ENCODE peak calls at places on chromosomes 2 and 18, in ten cellular contexts. One of them, this sample, is unnamed.

GRCh38 chr2:198097628-198098027 is 293.2 kb downstream of the PLCL1 start:
- DNase-seq in cardiac fibroblast: no peak
- DNase-seq in CD8-positive, alpha-beta memory T cell: no peak
- DNase-seq in effector memory CD4-positive, alpha-beta T cell: no peak
- DNase-seq in ELF-1: no peak
- DNase-seq in brain microvascular endothelial cell: no peak
- DNase-seq in dermis blood vessel endothelial cell: no peak
- DNase-seq in GM04504: no peak
- DNase-seq in NCI-H1105: no peak
- DNase-seq in CD8-positive, alpha-beta T cell: no peak
- DNase-seq in this sample: no peak

GRCh38 chr2:20382965-20383800 is 32.5 kb upstream of the PUM2 start:
- DNase-seq in cardiac fibroblast: peak
- DNase-seq in CD8-positive, alpha-beta memory T cell: no peak
- DNase-seq in effector memory CD4-positive, alpha-beta T cell: no peak
- DNase-seq in ELF-1: no peak
- DNase-seq in brain microvascular endothelial cell: peak
- DNase-seq in dermis blood vessel endothelial cell: no peak
- DNase-seq in GM04504: peak
- DNase-seq in NCI-H1105: no peak
- DNase-seq in CD8-positive, alpha-beta T cell: no peak
- DNase-seq in this sample: no peak

GRCh38 chr2:21006423-21007128 is 37.3 kb downstream of the APOB start:
- DNase-seq in cardiac fibroblast: no peak
- DNase-seq in CD8-positive, alpha-beta memory T cell: no peak
- DNase-seq in effector memory CD4-positive, alpha-beta T cell: no peak
- DNase-seq in ELF-1: no peak
- DNase-seq in brain microvascular endothelial cell: no peak
- DNase-seq in dermis blood vessel endothelial cell: no peak
- DNase-seq in GM04504: no peak
- DNase-seq in NCI-H1105: no peak
- DNase-seq in CD8-positive, alpha-beta T cell: no peak
- DNase-seq in this sample: no peak

GRCh38 chr2:225064362-225064761 is 22.1 kb upstream of the DOCK10 start:
- DNase-seq in cardiac fibroblast: no peak
- DNase-seq in CD8-positive, alpha-beta memory T cell: no peak
- DNase-seq in effector memory CD4-positive, alpha-beta T cell: no peak
- DNase-seq in ELF-1: no peak
- DNase-seq in brain microvascular endothelial cell: no peak
- DNase-seq in dermis blood vessel endothelial cell: no peak
- DNase-seq in GM04504: no peak
- DNase-seq in NCI-H1105: no peak
- DNase-seq in CD8-positive, alpha-beta T cell: no peak
- DNase-seq in this sample: no peak

GRCh38 chr2:212640428-212640827 is 101.8 kb upstream of the ERBB4 start:
- DNase-seq in cardiac fibroblast: no peak
- DNase-seq in CD8-positive, alpha-beta memory T cell: no peak
- DNase-seq in effector memory CD4-positive, alpha-beta T cell: no peak
- DNase-seq in ELF-1: no peak
- DNase-seq in brain microvascular endothelial cell: no peak
- DNase-seq in dermis blood vessel endothelial cell: no peak
- DNase-seq in GM04504: no peak
- DNase-seq in NCI-H1105: no peak
- DNase-seq in CD8-positive, alpha-beta T cell: no peak
- DNase-seq in this sample: no peak

GRCh38 chr2:10923965-10924364 is 12.2 kb downstream of the KCNF1 start:
- DNase-seq in cardiac fibroblast: no peak
- DNase-seq in CD8-positive, alpha-beta memory T cell: no peak
- DNase-seq in effector memory CD4-positive, alpha-beta T cell: no peak
- DNase-seq in ELF-1: no peak
- DNase-seq in brain microvascular endothelial cell: no peak
- DNase-seq in dermis blood vessel endothelial cell: no peak
- DNase-seq in GM04504: no peak
- DNase-seq in NCI-H1105: no peak
- DNase-seq in CD8-positive, alpha-beta T cell: no peak
- DNase-seq in this sample: no peak

GRCh38 chr2:20440001-20440560 is 6.8 kb upstream of the RHOB start:
- DNase-seq in cardiac fibroblast: no peak
- DNase-seq in CD8-positive, alpha-beta memory T cell: no peak
- DNase-seq in effector memory CD4-positive, alpha-beta T cell: no peak
- DNase-seq in ELF-1: no peak
- DNase-seq in brain microvascular endothelial cell: no peak
- DNase-seq in dermis blood vessel endothelial cell: no peak
- DNase-seq in GM04504: no peak
- DNase-seq in NCI-H1105: no peak
- DNase-seq in CD8-positive, alpha-beta T cell: no peak
- DNase-seq in this sample: no peak

GRCh38 chr18:70720607-70721006 is 431.8 kb downstream of the SOCS6 start:
- DNase-seq in cardiac fibroblast: no peak
- DNase-seq in CD8-positive, alpha-beta memory T cell: no peak
- DNase-seq in effector memory CD4-positive, alpha-beta T cell: no peak
- DNase-seq in ELF-1: no peak
- DNase-seq in brain microvascular endothelial cell: no peak
- DNase-seq in dermis blood vessel endothelial cell: no peak
- DNase-seq in GM04504: no peak
- DNase-seq in NCI-H1105: no peak
- DNase-seq in CD8-positive, alpha-beta T cell: no peak
- DNase-seq in this sample: no peak

GRCh38 chr2:67516899-67517530 is 119.9 kb downstream of the ETAA1 start:
- DNase-seq in cardiac fibroblast: peak
- DNase-seq in CD8-positive, alpha-beta memory T cell: no peak
- DNase-seq in effector memory CD4-positive, alpha-beta T cell: no peak
- DNase-seq in ELF-1: no peak
- DNase-seq in brain microvascular endothelial cell: peak
- DNase-seq in dermis blood vessel endothelial cell: no peak
- DNase-seq in GM04504: peak
- DNase-seq in NCI-H1105: no peak
- DNase-seq in CD8-positive, alpha-beta T cell: no peak
- DNase-seq in this sample: no peak

GRCh38 chr2:190996338-190996946 is 17.5 kb downstream of the STAT1 start:
- DNase-seq in cardiac fibroblast: peak
- DNase-seq in CD8-positive, alpha-beta memory T cell: no peak
- DNase-seq in effector memory CD4-positive, alpha-beta T cell: peak
- DNase-seq in ELF-1: peak
- DNase-seq in brain microvascular endothelial cell: peak
- DNase-seq in dermis blood vessel endothelial cell: peak
- DNase-seq in GM04504: no peak
- DNase-seq in NCI-H1105: no peak
- DNase-seq in CD8-positive, alpha-beta T cell: peak
- DNase-seq in this sample: peak

GRCh38 chr2:220279372-220279771 is 651.9 kb downstream of the SLC4A3 start:
- DNase-seq in cardiac fibroblast: peak
- DNase-seq in CD8-positive, alpha-beta memory T cell: no peak
- DNase-seq in effector memory CD4-positive, alpha-beta T cell: no peak
- DNase-seq in ELF-1: no peak
- DNase-seq in brain microvascular endothelial cell: peak
- DNase-seq in dermis blood vessel endothelial cell: no peak
- DNase-seq in GM04504: peak
- DNase-seq in NCI-H1105: no peak
- DNase-seq in CD8-positive, alpha-beta T cell: no peak
- DNase-seq in this sample: no peak

GRCh38 chr2:176826356-176826755 is 386.2 kb upstream of the HNRNPA3 start:
- DNase-seq in cardiac fibroblast: no peak
- DNase-seq in CD8-positive, alpha-beta memory T cell: no peak
- DNase-seq in effector memory CD4-positive, alpha-beta T cell: no peak
- DNase-seq in ELF-1: no peak
- DNase-seq in brain microvascular endothelial cell: no peak
- DNase-seq in dermis blood vessel endothelial cell: no peak
- DNase-seq in GM04504: no peak
- DNase-seq in NCI-H1105: no peak
- DNase-seq in CD8-positive, alpha-beta T cell: no peak
- DNase-seq in this sample: no peak

GRCh38 chr2:149329470-149330126 is 789 bp upstream of the LYPD6 start:
- DNase-seq in cardiac fibroblast: peak
- DNase-seq in CD8-positive, alpha-beta memory T cell: no peak
- DNase-seq in effector memory CD4-positive, alpha-beta T cell: no peak
- DNase-seq in ELF-1: no peak
- DNase-seq in brain microvascular endothelial cell: peak
- DNase-seq in dermis blood vessel endothelial cell: peak
- DNase-seq in GM04504: peak
- DNase-seq in NCI-H1105: peak
- DNase-seq in CD8-positive, alpha-beta T cell: no peak
- DNase-seq in this sample: peak

GRCh38 chr2:180728928-180729559 is 251.4 kb upstream of the UBE2E3 start:
- DNase-seq in cardiac fibroblast: peak
- DNase-seq in CD8-positive, alpha-beta memory T cell: no peak
- DNase-seq in effector memory CD4-positive, alpha-beta T cell: no peak
- DNase-seq in ELF-1: no peak
- DNase-seq in brain microvascular endothelial cell: peak
- DNase-seq in dermis blood vessel endothelial cell: no peak
- DNase-seq in GM04504: peak
- DNase-seq in NCI-H1105: no peak
- DNase-seq in CD8-positive, alpha-beta T cell: no peak
- DNase-seq in this sample: no peak

GRCh38 chr2:153497938-153498629 is 19.5 kb upstream of the RPRM start:
- DNase-seq in cardiac fibroblast: no peak
- DNase-seq in CD8-positive, alpha-beta memory T cell: no peak
- DNase-seq in effector memory CD4-positive, alpha-beta T cell: no peak
- DNase-seq in ELF-1: no peak
- DNase-seq in brain microvascular endothelial cell: no peak
- DNase-seq in dermis blood vessel endothelial cell: no peak
- DNase-seq in GM04504: no peak
- DNase-seq in NCI-H1105: no peak
- DNase-seq in CD8-positive, alpha-beta T cell: no peak
- DNase-seq in this sample: no peak

GRCh38 chr2:236352761-236353593 is 88.8 kb upstream of the ASB18 start:
- DNase-seq in cardiac fibroblast: peak
- DNase-seq in CD8-positive, alpha-beta memory T cell: no peak
- DNase-seq in effector memory CD4-positive, alpha-beta T cell: no peak
- DNase-seq in ELF-1: no peak
- DNase-seq in brain microvascular endothelial cell: peak
- DNase-seq in dermis blood vessel endothelial cell: peak
- DNase-seq in GM04504: no peak
- DNase-seq in NCI-H1105: peak
- DNase-seq in CD8-positive, alpha-beta T cell: peak
- DNase-seq in this sample: no peak

GRCh38 chr2:74003494-74004211 is 18.9 kb downstream of the TET3 start:
- DNase-seq in cardiac fibroblast: peak
- DNase-seq in CD8-positive, alpha-beta memory T cell: no peak
- DNase-seq in effector memory CD4-positive, alpha-beta T cell: no peak
- DNase-seq in ELF-1: no peak
- DNase-seq in brain microvascular endothelial cell: peak
- DNase-seq in dermis blood vessel endothelial cell: no peak
- DNase-seq in GM04504: peak
- DNase-seq in NCI-H1105: no peak
- DNase-seq in CD8-positive, alpha-beta T cell: no peak
- DNase-seq in this sample: no peak

GRCh38 chr2:191012346-191012745 is 1.6 kb downstream of the STAT1 start:
- DNase-seq in cardiac fibroblast: no peak
- DNase-seq in CD8-positive, alpha-beta memory T cell: no peak
- DNase-seq in effector memory CD4-positive, alpha-beta T cell: no peak
- DNase-seq in ELF-1: no peak
- DNase-seq in brain microvascular endothelial cell: no peak
- DNase-seq in dermis blood vessel endothelial cell: no peak
- DNase-seq in GM04504: no peak
- DNase-seq in NCI-H1105: no peak
- DNase-seq in CD8-positive, alpha-beta T cell: no peak
- DNase-seq in this sample: no peak

GRCh38 chr2:8605350-8606065 is 76.3 kb upstream of the ID2 start:
- DNase-seq in cardiac fibroblast: peak
- DNase-seq in CD8-positive, alpha-beta memory T cell: no peak
- DNase-seq in effector memory CD4-positive, alpha-beta T cell: no peak
- DNase-seq in ELF-1: no peak
- DNase-seq in brain microvascular endothelial cell: peak
- DNase-seq in dermis blood vessel endothelial cell: no peak
- DNase-seq in GM04504: no peak
- DNase-seq in NCI-H1105: no peak
- DNase-seq in CD8-positive, alpha-beta T cell: no peak
- DNase-seq in this sample: no peak

GRCh38 chr18:70200286-70200685 is 5.2 kb downstream of the RTTN start:
- DNase-seq in cardiac fibroblast: no peak
- DNase-seq in CD8-positive, alpha-beta memory T cell: no peak
- DNase-seq in effector memory CD4-positive, alpha-beta T cell: no peak
- DNase-seq in ELF-1: no peak
- DNase-seq in brain microvascular endothelial cell: no peak
- DNase-seq in dermis blood vessel endothelial cell: no peak
- DNase-seq in GM04504: no peak
- DNase-seq in NCI-H1105: no peak
- DNase-seq in CD8-positive, alpha-beta T cell: no peak
- DNase-seq in this sample: no peak